ENCODE peak calls at places on chromosome 11, in six cellular contexts. E is Panc1, T is breast epithelium, V is transverse colon, R is aorta, B is fibroblast of lung. C is an unnamed sample.

GRCh38 chr11:46321757-46322156 is 25.5 kb upstream of the DGKZ start:
- DNase-seq in B (no peak), R (no peak), T (no peak), E (no peak), V (no peak), C (no peak)

GRCh38 chr11:27040302-27041115 is at the start of gene BBOX1:
- DNase-seq in B (peak; percentile 11), V (no peak), R (no peak), E (no peak), T (no peak), C (no peak)

GRCh38 chr11:16239130-16240105 is 116.9 kb downstream of the SOX6 start:
- DNase-seq in T (no peak), V (no peak), B (no peak), E (no peak), R (no peak), C (no peak)

GRCh38 chr11:8932564-8933180 is at the start of gene C11orf16:
- DNase-seq in E (no peak), B (no peak), R (no peak), V (no peak), T (no peak), C (no peak)

GRCh38 chr11:11215058-11215815 is 137.8 kb downstream of the CSNK2A3 start:
- DNase-seq in R (no peak), V (no peak), E (no peak), T (no peak), B (no peak), C (no peak)

GRCh38 chr11:99423435-99423983 is 402.8 kb downstream of the CNTN5 start:
- DNase-seq in T (no peak), V (no peak), B (no peak), E (no peak), R (no peak), C (no peak)

GRCh38 chr11:88196393-88196792 is 21.1 kb upstream of the RAB38 start:
- DNase-seq in R (no peak), E (no peak), T (no peak), B (no peak), V (no peak), C (no peak)

GRCh38 chr11:107496011-107496410 is 38.4 kb upstream of the CWF19L2 start:
- DNase-seq in B (peak; percentile 88), V (no peak), R (no peak), E (no peak), T (no peak), C (no peak)

GRCh38 chr11:105609341-105609781 is 512 bp upstream of the GRIA4 start:
- DNase-seq in B (no peak), E (no peak), R (no peak), V (no peak), T (no peak), C (no peak)

GRCh38 chr11:23311986-23312940 is 452.0 kb upstream of the CCDC179 start:
- DNase-seq in B (peak; percentile 86), T (no peak), E (no peak), R (no peak), V (no peak), C (no peak)

GRCh38 chr11:19393941-19394340 is 153.2 kb upstream of the E2F8 start:
- DNase-seq in T (no peak), E (no peak), R (no peak), V (no peak), B (peak; percentile 13), C (no peak)

GRCh38 chr11:10876168-10876567 is 18.3 kb upstream of the ZBED5 start:
- DNase-seq in R (no peak), B (no peak), E (no peak), T (no peak), V (no peak), C (no peak)

GRCh38 chr11:70423523-70424505 is 25.5 kb downstream of the CTTN start:
- DNase-seq in B (peak; percentile 92), E (no peak), R (no peak), V (no peak), T (no peak), C (peak; percentile 76)

GRCh38 chr11:132064987-132065620 is 694.7 kb downstream of the NTM start:
- DNase-seq in V (no peak), T (no peak), E (no peak), R (no peak), B (peak; percentile 100), C (no peak)

GRCh38 chr11:87445002-87445401 is 407.3 kb downstream of the TMEM135 start:
- DNase-seq in V (no peak), E (no peak), T (no peak), B (peak; percentile 79), R (no peak), C (no peak)

GRCh38 chr11:117071344-117071787 is 26.9 kb downstream of the SIK3 start:
- DNase-seq in V (peak; percentile 54), B (peak; percentile 30), T (peak; percentile 67), E (no peak), R (no peak), C (no peak)

GRCh38 chr11:16395601-16396000 is 39.3 kb upstream of the SOX6 start:
- DNase-seq in T (no peak), B (peak; percentile 3), R (no peak), E (no peak), V (no peak), C (no peak)

GRCh38 chr11:57641426-57641825 is 8.3 kb downstream of the YPEL4 start:
- DNase-seq in T (no peak), V (no peak), E (no peak), B (peak; percentile 48), R (no peak), C (no peak)

GRCh38 chr11:122695076-122695620 is 39.6 kb downstream of the UBASH3B start:
- DNase-seq in V (no peak), R (no peak), T (no peak), B (no peak), E (no peak), C (no peak)

GRCh38 chr11:122691751-122692150 is 36.2 kb downstream of the UBASH3B start:
- DNase-seq in T (no peak), B (no peak), R (no peak), V (no peak), E (no peak), C (no peak)

GRCh38 chr11:122690292-122690691 is 34.8 kb downstream of the UBASH3B start:
- DNase-seq in R (no peak), V (no peak), E (no peak), T (no peak), B (no peak), C (no peak)

GRCh38 chr11:122692444-122692843 is 36.9 kb downstream of the UBASH3B start:
- DNase-seq in B (no peak), E (no peak), V (no peak), T (no peak), R (no peak), C (no peak)

GRCh38 chr11:122690801-122691649 is 35.5 kb downstream of the UBASH3B start:
- DNase-seq in R (no peak), E (no peak), T (no peak), B (peak; percentile 18), V (no peak), C (no peak)
- H3K27ac ChIP-seq in R (no peak overlapping the region), E (peak overlapping the region; percentile 0), T (peak overlapping the region; percentile 74), B (peak overlapping the region; percentile 74), V (peak overlapping the region; percentile 42), C (peak overlapping the region; percentile 61)

GRCh38 chr11:47854667-47855066 is 6.5 kb upstream of the NUP160 start:
- DNase-seq in B (no peak), V (no peak), E (no peak), T (no peak), R (no peak), C (no peak)
- H3K4me1 ChIP-seq in B (peaks cover 4% of the 10 kb centered on the region), V (no peaks in the 10 kb centered on the region), E (peaks cover 36% of the 10 kb centered on the region), T (no peaks in the 10 kb centered on the region), R (no peaks in the 10 kb centered on the region), C (peaks cover 6% of the 10 kb centered on the region)

GRCh38 chr11:1845571-1846452 is 7.0 kb downstream of the TNNI2 start:
- DNase-seq in V (no peak), E (no peak), R (no peak), T (no peak), B (no peak), C (peak; percentile 62)
- H3K27ac ChIP-seq in V (no peak overlapping the region), E (no peak overlapping the region), R (no peak overlapping the region), T (no peak overlapping the region), B (no peak overlapping the region), C (no peak overlapping the region)

GRCh38 chr11:79957702-79958101 is 516.9 kb upstream of the TENM4 start:
- DNase-seq in R (no peak), B (no peak), E (no peak), V (peak; percentile 18), T (no peak), C (no peak)

GRCh38 chr11:79953629-79954028 is 512.8 kb upstream of the TENM4 start:
- DNase-seq in V (no peak), R (no peak), T (no peak), E (no peak), B (no peak), C (no peak)

GRCh38 chr11:79963886-79964660 is 523.2 kb upstream of the TENM4 start:
- DNase-seq in R (no peak), T (no peak), V (no peak), B (no peak), E (no peak), C (no peak)

GRCh38 chr11:79956061-79956460 is 515.2 kb upstream of the TENM4 start:
- DNase-seq in V (no peak), R (no peak), T (no peak), B (no peak), E (no peak), C (no peak)

DNA sequence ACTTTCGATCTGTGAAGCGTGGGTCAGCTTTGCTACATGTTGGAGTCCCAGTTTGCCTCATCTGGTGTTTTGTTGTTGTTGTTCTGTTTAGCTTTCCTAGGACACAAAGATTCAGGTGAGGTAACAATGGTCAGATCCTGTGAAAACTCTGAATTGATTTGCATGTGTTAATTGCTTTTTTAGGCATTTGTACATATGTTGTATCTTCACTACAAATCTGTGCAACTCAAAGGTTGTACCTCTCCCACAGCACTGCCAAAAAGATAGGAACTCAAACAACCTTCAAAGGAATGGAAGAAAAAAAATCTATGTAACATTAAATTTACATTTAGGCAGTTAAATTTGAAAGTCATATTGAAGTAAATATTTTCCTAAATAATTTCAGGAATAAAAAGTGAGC is 518.5 kb upstream of the TENM4 start:
- DNase-seq in R (no peak), E (no peak), T (no peak), V (no peak), B (no peak), C (no peak)
- H3K4me1 ChIP-seq in R (no peaks in the 10 kb centered on the region), E (no peaks in the 10 kb centered on the region), T (no peaks in the 10 kb centered on the region), V (no peaks in the 10 kb centered on the region), B (no peaks in the 10 kb centered on the region), C (no peaks in the 10 kb centered on the region)

DNA sequence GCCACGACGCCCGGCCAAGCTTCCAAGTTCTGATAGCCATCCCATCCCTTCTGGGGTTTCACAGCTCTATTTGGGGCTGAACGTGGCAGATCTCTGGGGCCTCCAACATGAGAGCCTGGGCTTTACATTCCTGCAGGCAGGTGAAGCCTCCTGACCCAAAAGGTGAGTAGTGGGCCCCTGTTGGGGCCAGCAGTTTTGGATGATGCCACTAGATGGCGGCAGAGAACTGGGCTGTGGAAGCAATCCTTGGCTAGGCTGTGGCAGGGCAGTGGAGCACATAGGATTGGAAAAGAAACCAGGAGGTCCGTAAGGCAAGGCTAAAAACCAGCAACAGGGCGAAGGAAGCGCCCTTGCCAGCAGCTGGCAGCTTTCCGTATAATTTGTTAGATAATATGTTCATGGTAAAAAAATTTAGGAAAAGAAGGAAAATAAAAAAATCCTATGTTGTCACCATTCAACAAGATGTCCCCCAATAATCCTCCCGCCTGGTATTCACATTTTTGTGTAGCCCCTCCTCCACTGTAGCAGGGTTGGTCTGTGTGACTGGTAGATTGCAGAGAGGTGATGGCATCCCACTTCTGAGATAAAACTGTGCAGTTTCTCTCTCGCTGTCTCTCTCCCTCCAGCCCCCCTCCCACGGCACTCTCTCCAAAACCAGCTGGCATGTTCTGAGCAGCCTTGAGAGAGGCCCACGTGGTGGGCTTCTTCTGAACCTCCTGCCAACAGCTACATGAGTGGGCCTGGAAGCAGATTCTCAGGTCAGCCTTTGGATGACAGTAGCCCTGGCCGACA is 43.6 kb upstream of the OR4B1 start:
- DNase-seq in B (peak; percentile 52), T (no peak), E (peak; percentile 58), R (peak; percentile 81), V (peak; percentile 61), C (peak; percentile 55)
- H3K27ac ChIP-seq in B (no peak overlapping the region), T (no peak overlapping the region), E (no peak overlapping the region), R (no peak overlapping the region), V (no peak overlapping the region), C (no peak overlapping the region)

C was measured in left lung.